ENCODE peak calls at places on chromosomes 3 and 15, in five cellular contexts. S is ovary, R is sigmoid colon, F is endothelial cell of umbilical vein, Z is stomach. Y is an unnamed sample.

GRCh38 chr3:117619805-117620204 is 910.2 kb downstream of the TUSC7 start:
- DNase-seq in S (no peak), R (no peak), F (no peak), Z (no peak), Y (no peak)

GRCh38 chr3:15602146-15602536 is 596 bp downstream of the BTD start:
- DNase-seq in S (no peak), R (no peak), F (no peak), Z (no peak), Y (no peak)

GRCh38 chr15:100103828-100104227 is 237.9 kb downstream of the ADAMTS17 start:
- DNase-seq in S (no peak), R (no peak), F (no peak), Z (no peak), Y (no peak)

GRCh38 chr3:5218815-5219214 is 31.3 kb downstream of the EDEM1 start:
- DNase-seq in S (no peak), R (no peak), F (no peak), Z (no peak), Y (no peak)

GRCh38 chr15:63381301-63382192 is at the start of gene CA12:
- DNase-seq in S (no peak), R (peak; percentile 51), F (peak; percentile 46), Z (peak; percentile 45), Y (no peak)

GRCh38 chr3:115100172-115100571 is 46.9 kb downstream of the ZBTB20 start:
- DNase-seq in S (no peak), R (no peak), F (peak; percentile 74), Z (no peak), Y (no peak)

GRCh38 chr3:53949541-53949940 is 57.9 kb upstream of the SELENOK start:
- DNase-seq in S (no peak), R (no peak), F (no peak), Z (no peak), Y (no peak)

GRCh38 chr15:37106490-37107001 is 6.2 kb upstream of the MEIS2 start:
- DNase-seq in S (peak; percentile 72), R (peak; percentile 85), F (peak; percentile 34), Z (no peak), Y (no peak)

GRCh38 chr3:45628746-45629145 is 34.2 kb downstream of the LIMD1 start:
- DNase-seq in S (no peak), R (no peak), F (no peak), Z (no peak), Y (no peak)

GRCh38 chr15:31393441-31394091 is 66.9 kb downstream of the KLF13 start:
- DNase-seq in S (no peak), R (peak; percentile 68), F (no peak), Z (no peak), Y (peak; percentile 88)

GRCh38 chr3:114551770-114552526 is 258.1 kb downstream of the TIGIT start:
- DNase-seq in S (no peak), R (no peak), F (peak; percentile 46), Z (no peak), Y (no peak)

GRCh38 chr15:60076582-60077263 is 72.6 kb downstream of the FOXB1 start:
- DNase-seq in S (no peak), R (no peak), F (no peak), Z (no peak), Y (no peak)

GRCh38 chr3:12970684-12971083 is 102.5 kb downstream of the IQSEC1 start:
- DNase-seq in S (no peak), R (no peak), F (no peak), Z (no peak), Y (no peak)

GRCh38 chr15:44308415-44308814 is 19.9 kb downstream of the GOLM2 start:
- DNase-seq in S (no peak), R (no peak), F (no peak), Z (no peak), Y (no peak)

DNA sequence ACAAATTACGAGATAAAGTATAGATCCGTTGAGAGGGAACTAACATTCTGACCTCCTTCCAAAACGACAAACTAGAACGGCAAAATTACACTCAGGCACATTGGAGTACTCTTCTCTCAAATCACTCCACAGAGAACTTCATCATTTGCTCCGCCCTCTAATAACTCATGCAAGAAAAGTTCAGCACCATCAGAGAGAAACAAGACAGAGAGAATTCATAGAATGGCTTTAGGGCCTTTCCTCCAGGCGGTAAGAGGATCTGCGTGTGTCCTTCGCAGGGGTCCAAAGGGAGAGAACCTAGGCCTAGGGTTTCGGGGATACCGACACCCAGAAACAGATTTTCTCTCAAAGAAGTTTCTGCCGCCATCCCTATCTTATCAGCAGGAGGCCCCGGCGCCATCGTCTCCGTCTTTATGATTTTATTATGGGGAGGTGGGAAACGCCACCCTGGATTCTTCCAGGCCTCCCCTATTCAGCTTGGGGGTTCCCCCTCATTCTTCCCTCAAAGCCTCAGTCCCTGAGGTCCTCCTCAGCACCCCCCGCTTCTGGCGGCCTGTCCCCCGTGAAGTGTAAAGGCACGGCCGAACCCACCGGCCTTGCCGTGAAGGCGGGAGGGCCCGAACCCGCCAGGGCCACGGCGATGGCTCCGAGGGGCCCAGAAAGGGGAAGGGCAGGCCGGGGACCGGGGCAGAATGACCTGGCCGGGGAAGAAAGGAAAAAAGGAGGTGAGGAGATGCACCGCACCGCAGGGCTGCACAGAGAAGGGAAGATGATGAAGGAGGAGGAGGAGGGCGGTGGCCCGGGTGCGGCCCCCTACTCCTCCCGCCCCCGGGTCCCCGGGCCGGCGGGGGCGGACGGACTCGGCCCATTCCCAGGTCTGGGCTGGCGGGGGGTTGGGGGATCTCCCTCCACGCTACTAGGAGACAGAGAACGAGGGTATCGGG is 762 bp downstream of the UBXN7 start:
- DNase-seq in S (peak; percentile 49), R (peak; percentile 65), F (peak; percentile 70), Z (no peak), Y (no peak)
- TF ChIP-seq POLR2A in S (no peak), R (no peak), F (no peak), Z (no peak), Y (peak; percentile 24)

DNA sequence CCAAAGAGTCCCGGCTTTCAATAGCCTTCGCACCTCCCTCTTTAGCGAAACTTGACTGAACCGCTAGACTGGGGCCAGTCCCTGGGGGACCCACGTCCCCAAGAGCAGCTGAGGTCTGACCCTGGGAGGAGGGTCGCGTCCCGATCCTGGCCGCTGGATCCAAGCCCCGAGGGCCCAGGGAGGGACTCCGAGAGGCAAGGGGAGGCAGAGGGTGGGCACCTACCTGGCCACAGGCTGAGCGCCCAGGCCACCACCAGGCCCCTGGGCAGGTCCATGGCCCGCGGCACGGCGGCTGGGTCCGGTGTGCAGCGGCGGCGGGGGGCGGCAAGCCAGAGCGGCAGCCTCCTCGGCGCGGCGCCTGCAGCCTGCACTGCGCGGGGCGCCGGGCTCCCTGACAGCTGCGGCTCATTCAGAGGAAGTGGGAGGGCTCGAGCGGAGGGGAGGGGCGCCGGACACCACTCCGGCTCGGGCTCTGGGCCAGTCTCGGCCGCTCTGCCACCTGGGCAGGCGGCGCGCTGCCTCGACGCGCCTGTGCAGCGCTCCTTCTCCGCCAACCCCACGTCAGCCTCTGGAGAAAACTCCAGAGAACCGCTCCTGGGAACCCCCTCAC is at the start of gene ITGA11:
- DNase-seq in S (peak; percentile 59), R (peak; percentile 74), F (peak; percentile 60), Z (peak; percentile 56), Y (peak; percentile 84)
- TF ChIP-seq POLR2A in S (no peak), R (no peak), F (no peak), Z (no peak), Y (no peak)

GRCh38 chr3:25781758-25782594 is 1.3 kb downstream of the NGLY1 start:
- DNase-seq in S (no peak), R (no peak), F (no peak), Z (no peak), Y (no peak)
- TF ChIP-seq POLR2A in S (no peak), R (no peak), F (no peak), Z (no peak), Y (no peak)

GRCh38 chr3:52697622-52697946 is 8.0 kb downstream of the GLT8D1 start:
- DNase-seq in S (no peak), R (no peak), F (no peak), Z (no peak), Y (no peak)
- TF ChIP-seq POLR2A in S (no peak), R (no peak), F (no peak), Z (no peak), Y (no peak)

DNA sequence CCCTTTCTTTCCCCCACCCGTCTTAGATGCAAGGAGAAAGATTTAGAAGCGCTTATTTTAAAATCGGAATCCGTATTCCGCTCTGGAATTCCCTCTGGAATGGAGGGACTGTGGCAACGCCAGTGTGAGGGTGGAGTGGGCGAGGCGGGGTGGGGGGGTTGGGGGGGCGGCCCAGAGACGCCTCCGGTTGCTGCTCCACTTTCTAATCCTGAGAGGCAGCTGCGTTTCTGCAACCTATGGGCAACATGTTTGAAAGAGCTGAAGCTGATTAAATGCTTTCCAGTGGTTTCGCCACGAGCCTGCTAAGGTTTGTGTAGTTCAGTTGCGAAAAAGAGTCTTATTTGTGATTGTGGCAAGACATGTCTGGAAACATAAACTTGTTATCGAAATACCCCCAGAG is at the start of gene CCK:
- DNase-seq in S (no peak), R (no peak), F (no peak), Z (no peak), Y (no peak)
- TF ChIP-seq POLR2A in S (no peak), R (no peak), F (no peak), Z (no peak), Y (no peak)

DNA sequence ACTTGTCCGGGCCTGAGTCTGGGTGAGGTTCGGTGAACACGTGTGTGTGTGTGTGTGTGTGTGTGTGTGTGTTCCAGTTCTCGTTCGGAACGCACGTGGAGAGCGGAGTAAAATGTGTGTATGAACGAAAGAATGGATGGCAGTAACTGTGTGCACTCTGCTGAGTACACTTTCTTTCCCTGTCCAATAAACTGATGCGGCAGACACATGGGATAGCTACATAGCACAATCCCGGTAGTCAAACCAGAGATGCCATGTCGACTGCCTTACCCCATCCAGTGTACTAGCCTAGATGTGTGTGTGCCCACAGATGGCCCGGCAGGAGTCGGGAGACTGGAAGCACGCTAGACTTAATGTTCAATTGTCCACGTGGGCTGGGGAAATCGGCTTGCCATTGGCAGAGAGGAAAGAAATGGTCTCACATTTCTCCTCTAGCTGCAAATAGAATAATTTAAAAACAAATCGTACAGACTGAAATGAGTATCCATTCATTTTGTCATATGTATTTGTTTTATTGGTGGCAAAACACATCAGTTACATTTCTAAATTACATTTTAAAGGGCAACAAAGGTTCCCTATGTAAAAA is 579 bp upstream of the GOLIM4 start:
- DNase-seq in S (peak; percentile 49), R (no peak), F (peak; percentile 92), Z (peak; percentile 55), Y (no peak)
- TF ChIP-seq POLR2A in S (no peak), R (no peak), F (no peak), Z (no peak), Y (no peak)

GRCh38 chr3:187021748-187022402 is 91.5 kb downstream of the ST6GAL1 start:
- DNase-seq in S (no peak), R (no peak), F (no peak), Z (no peak), Y (no peak)
- TF ChIP-seq POLR2A in S (no peak), R (no peak), F (no peak), Z (no peak), Y (no peak)

GRCh38 chr3:172524611-172525010 is 1.4 kb upstream of the TNFSF10 start:
- DNase-seq in S (no peak), R (no peak), F (no peak), Z (no peak), Y (no peak)

GRCh38 chr3:172520332-172520831 is 2.8 kb downstream of the TNFSF10 start:
- DNase-seq in S (no peak), R (no peak), F (peak; percentile 97), Z (no peak), Y (no peak)

GRCh38 chr3:172519740-172520139 is 3.5 kb downstream of the TNFSF10 start:
- DNase-seq in S (no peak), R (no peak), F (no peak), Z (no peak), Y (no peak)

GRCh38 chr3:172525116-172525613 is 1.9 kb upstream of the TNFSF10 start:
- DNase-seq in S (no peak), R (no peak), F (no peak), Z (no peak), Y (no peak)

GRCh38 chr3:172522871-172523818 is at the start of gene TNFSF10:
- DNase-seq in S (peak; percentile 61), R (peak; percentile 82), F (peak; percentile 91), Z (peak; percentile 77), Y (no peak)
- TF ChIP-seq POLR2A in S (peak; percentile 34), R (peak; percentile 70), F (peak; percentile 54), Z (no peak), Y (peak; percentile 34)